ENCODE peak calls at places on chromosomes 2 and 18, in five cellular contexts. One of them, this sample, is unnamed.

GRCh38 chr2:12455626-12456025 is 261.1 kb upstream of the TRIB2 start:
- DNase-seq in SK-N-SH: no peak
- DNase-seq in OCI-LY7: no peak
- DNase-seq in hepatocyte: no peak
- DNase-seq in neural progenitor cell: no peak
- DNase-seq in this sample: peak

GRCh38 chr2:100234141-100234540 is 88.2 kb downstream of the LONRF2 start:
- DNase-seq in neural progenitor cell: no peak
- DNase-seq in SK-N-SH: no peak
- DNase-seq in hepatocyte: no peak
- DNase-seq in OCI-LY7: no peak
- DNase-seq in this sample: peak

GRCh38 chr18:79738041-79738461 is 58.4 kb downstream of the CTDP1 start:
- DNase-seq in SK-N-SH: no peak
- DNase-seq in OCI-LY7: no peak
- DNase-seq in neural progenitor cell: no peak
- DNase-seq in hepatocyte: no peak
- DNase-seq in this sample: no peak

GRCh38 chr2:237966565-237967462 is at the start of gene UBE2F:
- DNase-seq in neural progenitor cell: peak
- DNase-seq in OCI-LY7: peak
- DNase-seq in hepatocyte: peak
- DNase-seq in SK-N-SH: peak
- DNase-seq in this sample: peak

GRCh38 chr18:79506191-79507075 is 110.7 kb downstream of the NFATC1 start:
- DNase-seq in hepatocyte: no peak
- DNase-seq in SK-N-SH: no peak
- DNase-seq in OCI-LY7: no peak
- DNase-seq in neural progenitor cell: peak
- DNase-seq in this sample: peak

GRCh38 chr18:31581498-31582197 is 10.0 kb upstream of the TTR start:
- DNase-seq in SK-N-SH: no peak
- DNase-seq in neural progenitor cell: no peak
- DNase-seq in hepatocyte: peak
- DNase-seq in OCI-LY7: no peak
- DNase-seq in this sample: peak

GRCh38 chr2:121529439-121530209 is 1.1 kb upstream of the RNU4ATAC start:
- DNase-seq in hepatocyte: peak
- DNase-seq in SK-N-SH: peak
- DNase-seq in neural progenitor cell: peak
- DNase-seq in OCI-LY7: no peak
- DNase-seq in this sample: peak

GRCh38 chr2:61117534-61117933 is 44.5 kb upstream of the C2orf74 start:
- DNase-seq in OCI-LY7: no peak
- DNase-seq in SK-N-SH: no peak
- DNase-seq in neural progenitor cell: no peak
- DNase-seq in hepatocyte: no peak
- DNase-seq in this sample: peak

GRCh38 chr2:240460781-240461431 is 25.4 kb downstream of the GPC1 start:
- DNase-seq in neural progenitor cell: no peak
- DNase-seq in OCI-LY7: no peak
- DNase-seq in hepatocyte: no peak
- DNase-seq in SK-N-SH: no peak
- DNase-seq in this sample: no peak

GRCh38 chr2:18106841-18107240 is 228.4 kb downstream of the KCNS3 start:
- DNase-seq in OCI-LY7: no peak
- DNase-seq in neural progenitor cell: no peak
- DNase-seq in hepatocyte: no peak
- DNase-seq in SK-N-SH: no peak
- DNase-seq in this sample: no peak

GRCh38 chr18:63158676-63159291 is 160.8 kb downstream of the BCL2 start:
- DNase-seq in OCI-LY7: no peak
- DNase-seq in SK-N-SH: no peak
- DNase-seq in hepatocyte: no peak
- DNase-seq in neural progenitor cell: no peak
- DNase-seq in this sample: no peak

GRCh38 chr18:13284330-13285027 is 65.9 kb downstream of the LDLRAD4 start:
- DNase-seq in neural progenitor cell: no peak
- DNase-seq in SK-N-SH: no peak
- DNase-seq in hepatocyte: no peak
- DNase-seq in OCI-LY7: no peak
- DNase-seq in this sample: no peak

GRCh38 chr2:186868344-186868743 is 19.4 kb upstream of the ZSWIM2 start:
- DNase-seq in hepatocyte: no peak
- DNase-seq in neural progenitor cell: no peak
- DNase-seq in OCI-LY7: no peak
- DNase-seq in SK-N-SH: peak
- DNase-seq in this sample: no peak

GRCh38 chr2:208847651-208848050 is 441.1 kb downstream of the PTH2R start:
- DNase-seq in hepatocyte: no peak
- DNase-seq in neural progenitor cell: no peak
- DNase-seq in OCI-LY7: no peak
- DNase-seq in SK-N-SH: no peak
- DNase-seq in this sample: no peak

GRCh38 chr2:177783835-177784448 is 288.6 kb downstream of the PDE11A start:
- DNase-seq in OCI-LY7: no peak
- DNase-seq in hepatocyte: no peak
- DNase-seq in neural progenitor cell: no peak
- DNase-seq in SK-N-SH: no peak
- DNase-seq in this sample: peak

GRCh38 chr2:32627901-32628645 is at the start of gene TTC27:
- DNase-seq in OCI-LY7: peak
- DNase-seq in neural progenitor cell: peak
- DNase-seq in SK-N-SH: peak
- DNase-seq in hepatocyte: peak
- DNase-seq in this sample: peak

GRCh38 chr2:188628989-188629889 is 337.6 kb downstream of the GULP1 start:
- DNase-seq in SK-N-SH: no peak
- DNase-seq in OCI-LY7: no peak
- DNase-seq in neural progenitor cell: peak
- DNase-seq in hepatocyte: peak
- DNase-seq in this sample: peak

GRCh38 chr2:217069263-217070042 is 209.6 kb upstream of the TNP1 start:
- DNase-seq in OCI-LY7: no peak
- DNase-seq in hepatocyte: no peak
- DNase-seq in SK-N-SH: no peak
- DNase-seq in neural progenitor cell: no peak
- DNase-seq in this sample: no peak

GRCh38 chr18:9916067-9916684 is 2.4 kb downstream of the VAPA start:
- DNase-seq in neural progenitor cell: peak
- DNase-seq in OCI-LY7: no peak
- DNase-seq in hepatocyte: no peak
- DNase-seq in SK-N-SH: no peak
- DNase-seq in this sample: peak
- H3K27ac ChIP-seq in neural progenitor cell: no peak
- H3K27ac ChIP-seq in OCI-LY7: no peak
- H3K27ac ChIP-seq in hepatocyte: peak
- H3K27ac ChIP-seq in SK-N-SH: peak
- H3K27ac ChIP-seq in this sample: peak

GRCh38 chr2:199455186-199455532 is 2.6 kb downstream of the SATB2 start:
- DNase-seq in SK-N-SH: no peak
- DNase-seq in neural progenitor cell: no peak
- DNase-seq in OCI-LY7: no peak
- DNase-seq in hepatocyte: no peak
- DNase-seq in this sample: no peak
- H3K4me3 ChIP-seq in SK-N-SH: no peak
- H3K4me3 ChIP-seq in neural progenitor cell: peak
- H3K4me3 ChIP-seq in OCI-LY7: peak
- H3K4me3 ChIP-seq in hepatocyte: peak
- H3K4me3 ChIP-seq in this sample: peak

GRCh38 chr2:69663860-69664259 is 20.3 kb upstream of the AAK1 start:
- DNase-seq in SK-N-SH: no peak
- DNase-seq in hepatocyte: no peak
- DNase-seq in neural progenitor cell: no peak
- DNase-seq in OCI-LY7: no peak
- DNase-seq in this sample: no peak

GRCh38 chr2:69668598-69668997 is 25.1 kb upstream of the AAK1 start:
- DNase-seq in neural progenitor cell: no peak
- DNase-seq in hepatocyte: no peak
- DNase-seq in SK-N-SH: no peak
- DNase-seq in OCI-LY7: no peak
- DNase-seq in this sample: peak

GRCh38 chr2:69665152-69665551 is 21.6 kb upstream of the AAK1 start:
- DNase-seq in SK-N-SH: no peak
- DNase-seq in neural progenitor cell: no peak
- DNase-seq in hepatocyte: no peak
- DNase-seq in OCI-LY7: no peak
- DNase-seq in this sample: no peak

GRCh38 chr2:69667805-69668382 is 24.4 kb upstream of the AAK1 start:
- DNase-seq in hepatocyte: peak
- DNase-seq in neural progenitor cell: no peak
- DNase-seq in OCI-LY7: no peak
- DNase-seq in SK-N-SH: no peak
- DNase-seq in this sample: peak
- TF ChIP-seq EZH2phosphoT487 in hepatocyte: no peak
- TF ChIP-seq EZH2phosphoT487 in neural progenitor cell: no peak
- TF ChIP-seq EZH2phosphoT487 in OCI-LY7: no peak
- TF ChIP-seq EZH2phosphoT487 in SK-N-SH: no peak
- TF ChIP-seq EZH2phosphoT487 in this sample: no peak

DNA sequence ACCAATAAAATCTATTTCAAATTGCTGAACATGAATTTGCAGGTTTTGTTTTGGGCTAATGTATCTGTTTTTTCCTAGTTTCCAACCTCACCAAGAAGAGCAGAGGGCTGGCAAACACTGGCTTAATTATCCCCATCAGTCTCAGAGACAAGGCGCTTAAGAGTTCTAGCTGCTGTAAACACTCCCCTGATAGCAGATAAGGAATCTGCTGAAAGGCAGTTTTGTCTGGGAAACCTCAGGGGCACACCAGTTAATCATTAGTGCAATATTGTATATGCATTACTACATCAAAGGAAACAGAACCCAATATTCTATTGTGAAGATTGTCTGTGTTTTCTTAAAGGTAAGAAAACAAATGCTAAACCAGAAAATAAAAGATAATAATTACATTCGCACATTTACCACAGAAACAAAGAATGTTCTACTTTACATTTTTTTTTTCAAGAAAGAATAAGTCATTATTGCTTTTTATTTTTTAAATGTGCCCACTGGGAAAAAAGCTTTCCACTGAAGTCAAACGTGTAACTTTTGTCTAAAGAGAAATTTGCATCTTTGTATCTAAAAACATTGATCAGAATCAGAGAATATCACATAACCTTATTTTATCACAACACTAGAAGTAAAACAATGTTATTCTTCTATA is 179.1 kb downstream of the ERBB4 start:
- DNase-seq in neural progenitor cell: peak
- DNase-seq in OCI-LY7: no peak
- DNase-seq in SK-N-SH: peak
- DNase-seq in hepatocyte: peak
- DNase-seq in this sample: no peak
- H3K27ac ChIP-seq in neural progenitor cell: peak
- H3K27ac ChIP-seq in OCI-LY7: no peak
- H3K27ac ChIP-seq in SK-N-SH: no peak
- H3K27ac ChIP-seq in hepatocyte: no peak
- H3K27ac ChIP-seq in this sample: no peak

DNA sequence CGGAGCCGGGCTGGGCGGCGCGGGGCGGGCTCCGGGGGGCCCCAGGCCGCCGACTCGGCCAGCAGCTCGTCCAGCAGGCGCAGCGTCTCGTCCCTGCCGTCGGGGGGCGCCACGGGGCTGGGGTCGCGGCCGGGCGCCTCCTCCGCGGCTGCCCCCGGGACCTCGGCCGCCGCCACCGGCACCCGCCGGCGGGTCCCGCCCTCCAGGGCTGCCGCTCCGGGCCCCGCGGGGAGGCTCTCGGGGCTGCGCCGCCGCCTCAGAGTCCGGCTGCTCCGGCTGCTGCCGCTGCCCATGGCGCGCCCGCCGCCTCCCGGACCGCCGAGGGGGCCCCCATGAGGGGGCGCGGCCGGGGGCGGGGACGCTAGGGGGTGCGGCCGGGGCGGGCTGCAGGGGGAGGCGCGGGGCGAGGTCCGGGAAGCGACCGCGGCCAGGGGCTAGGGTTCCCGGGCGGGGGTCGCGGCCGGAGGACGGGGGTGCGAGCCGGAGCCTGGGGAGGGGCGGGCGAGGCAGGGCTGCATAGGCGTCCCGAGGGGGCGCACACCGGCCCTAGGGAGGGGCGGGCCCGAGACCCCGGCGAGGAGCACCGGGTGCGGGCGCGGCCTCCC is at the start of gene CYS1:
- DNase-seq in SK-N-SH: peak
- DNase-seq in hepatocyte: peak
- DNase-seq in OCI-LY7: peak
- DNase-seq in neural progenitor cell: peak
- DNase-seq in this sample: peak
- H3K4me3 ChIP-seq in SK-N-SH: peak
- H3K4me3 ChIP-seq in hepatocyte: peak
- H3K4me3 ChIP-seq in OCI-LY7: peak
- H3K4me3 ChIP-seq in neural progenitor cell: peak
- H3K4me3 ChIP-seq in this sample: peak

DNA sequence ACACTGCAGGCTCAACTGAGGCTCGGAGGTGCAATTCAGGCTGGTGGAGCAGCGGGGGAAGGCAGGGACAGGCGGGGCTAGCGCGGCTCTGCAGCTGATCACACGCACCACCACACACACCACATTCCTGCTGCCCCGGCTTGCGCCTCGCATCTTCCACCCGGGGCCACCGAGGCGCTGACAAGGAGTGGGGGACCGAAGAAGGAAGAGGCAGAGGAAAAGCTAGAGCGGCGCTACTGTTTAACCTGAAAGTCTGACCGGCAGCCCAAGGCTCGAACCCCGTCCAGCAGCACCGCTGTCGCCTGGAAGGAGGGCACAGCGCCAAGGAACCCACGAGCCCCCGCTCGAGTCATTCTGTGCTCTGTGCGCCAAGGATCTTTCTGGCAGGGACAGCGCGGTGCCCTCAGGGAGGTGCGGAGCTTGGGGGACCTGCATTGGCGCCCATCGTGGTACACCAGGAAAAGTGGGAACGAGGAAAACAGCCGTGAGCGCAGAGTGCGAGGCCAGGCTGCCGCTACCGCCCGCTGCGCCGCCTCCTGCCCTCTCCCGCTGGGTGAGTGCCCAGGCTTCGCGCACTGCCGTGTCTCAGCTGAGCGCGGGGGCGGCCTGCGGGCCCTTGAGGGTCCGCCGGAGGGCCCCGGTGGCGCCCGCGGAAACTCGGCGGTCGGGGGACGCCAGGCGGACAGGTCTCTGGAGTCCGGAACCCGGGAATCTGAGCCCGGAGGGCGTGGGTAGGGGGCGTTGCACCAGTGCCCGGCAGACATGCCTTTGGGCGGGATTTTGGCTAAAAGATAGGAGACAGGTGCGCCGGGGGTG is 865 bp upstream of the KCNJ3 start:
- DNase-seq in neural progenitor cell: peak
- DNase-seq in hepatocyte: peak
- DNase-seq in SK-N-SH: peak
- DNase-seq in OCI-LY7: no peak
- DNase-seq in this sample: no peak
- TF ChIP-seq EZH2phosphoT487 in neural progenitor cell: no peak
- TF ChIP-seq EZH2phosphoT487 in hepatocyte: no peak
- TF ChIP-seq EZH2phosphoT487 in SK-N-SH: no peak
- TF ChIP-seq EZH2phosphoT487 in OCI-LY7: no peak
- TF ChIP-seq EZH2phosphoT487 in this sample: no peak

This sample was measured in GM23248.